ENCODE peak calls at places on chromosomes 4 and X, in ten cellular contexts. One of them, this sample, is unnamed.

GRCh38 chrX:30865020-30865419 is 24.0 kb downstream of the TAB3 start:
- DNase-seq in B cell: no peak
- DNase-seq in nephron progenitor cell: peak; percentile 4
- DNase-seq in tibial nerve: no peak
- DNase-seq in psoas muscle: no peak
- DNase-seq in CD4-positive, alpha-beta T cell: no peak
- DNase-seq in CD14-positive monocyte: no peak
- DNase-seq in WTC11: peak; percentile 27
- DNase-seq in suprapubic skin: no peak
- DNase-seq in GM06990: no peak
- DNase-seq in this sample: no peak

GRCh38 chrX:144715356-144715755 is 531.9 kb upstream of the SPANXN1 start:
- DNase-seq in CD4-positive, alpha-beta T cell: no peak
- DNase-seq in tibial nerve: no peak
- DNase-seq in CD14-positive monocyte: no peak
- DNase-seq in WTC11: no peak
- DNase-seq in psoas muscle: no peak
- DNase-seq in nephron progenitor cell: no peak
- DNase-seq in B cell: no peak
- DNase-seq in suprapubic skin: no peak
- DNase-seq in GM06990: no peak
- DNase-seq in this sample: no peak

GRCh38 chr4:142544014-142544413 is 302.1 kb downstream of the INPP4B start:
- DNase-seq in GM06990: no peak
- DNase-seq in suprapubic skin: no peak
- DNase-seq in WTC11: no peak
- DNase-seq in nephron progenitor cell: no peak
- DNase-seq in psoas muscle: no peak
- DNase-seq in B cell: no peak
- DNase-seq in CD14-positive monocyte: no peak
- DNase-seq in CD4-positive, alpha-beta T cell: no peak
- DNase-seq in tibial nerve: no peak
- DNase-seq in this sample: no peak

GRCh38 chrX:107673933-107674479 is 45.7 kb downstream of the PRPS1 start:
- DNase-seq in suprapubic skin: peak; percentile 93
- DNase-seq in WTC11: no peak
- DNase-seq in GM06990: peak; percentile 76
- DNase-seq in psoas muscle: peak; percentile 86
- DNase-seq in B cell: peak; percentile 97
- DNase-seq in CD4-positive, alpha-beta T cell: peak; percentile 81
- DNase-seq in CD14-positive monocyte: peak; percentile 74
- DNase-seq in tibial nerve: peak; percentile 86
- DNase-seq in nephron progenitor cell: peak; percentile 22
- DNase-seq in this sample: peak; percentile 45

GRCh38 chr4:54940996-54941395 is 184.4 kb downstream of the KDR start:
- DNase-seq in CD4-positive, alpha-beta T cell: no peak
- DNase-seq in suprapubic skin: no peak
- DNase-seq in WTC11: no peak
- DNase-seq in nephron progenitor cell: no peak
- DNase-seq in GM06990: no peak
- DNase-seq in B cell: no peak
- DNase-seq in tibial nerve: no peak
- DNase-seq in psoas muscle: no peak
- DNase-seq in CD14-positive monocyte: no peak
- DNase-seq in this sample: no peak

GRCh38 chr4:183658362-183659028 is 490 bp downstream of the RWDD4 start:
- DNase-seq in WTC11: peak; percentile 18
- DNase-seq in tibial nerve: no peak
- DNase-seq in GM06990: peak; percentile 53
- DNase-seq in CD4-positive, alpha-beta T cell: peak; percentile 39
- DNase-seq in suprapubic skin: no peak
- DNase-seq in CD14-positive monocyte: no peak
- DNase-seq in nephron progenitor cell: peak; percentile 37
- DNase-seq in B cell: no peak
- DNase-seq in psoas muscle: peak; percentile 30
- DNase-seq in this sample: peak; percentile 22

GRCh38 chrX:105495376-105495775 is 274.9 kb upstream of the TEX13A start:
- DNase-seq in B cell: no peak
- DNase-seq in suprapubic skin: no peak
- DNase-seq in WTC11: no peak
- DNase-seq in GM06990: no peak
- DNase-seq in tibial nerve: no peak
- DNase-seq in psoas muscle: no peak
- DNase-seq in CD4-positive, alpha-beta T cell: no peak
- DNase-seq in CD14-positive monocyte: no peak
- DNase-seq in nephron progenitor cell: no peak
- DNase-seq in this sample: no peak

GRCh38 chrX:77143907-77144306 is 303.3 kb upstream of the FGF16 start:
- DNase-seq in B cell: no peak
- DNase-seq in CD4-positive, alpha-beta T cell: no peak
- DNase-seq in CD14-positive monocyte: no peak
- DNase-seq in GM06990: no peak
- DNase-seq in WTC11: no peak
- DNase-seq in nephron progenitor cell: no peak
- DNase-seq in psoas muscle: no peak
- DNase-seq in suprapubic skin: no peak
- DNase-seq in tibial nerve: no peak
- DNase-seq in this sample: no peak

GRCh38 chr4:109077486-109077885 is 225.0 kb downstream of the COL25A1 start:
- DNase-seq in suprapubic skin: no peak
- DNase-seq in WTC11: no peak
- DNase-seq in B cell: no peak
- DNase-seq in GM06990: no peak
- DNase-seq in CD14-positive monocyte: no peak
- DNase-seq in CD4-positive, alpha-beta T cell: no peak
- DNase-seq in psoas muscle: no peak
- DNase-seq in tibial nerve: no peak
- DNase-seq in nephron progenitor cell: no peak
- DNase-seq in this sample: no peak

GRCh38 chr4:19266566-19266965 is 985.1 kb upstream of the SLIT2 start:
- DNase-seq in B cell: no peak
- DNase-seq in WTC11: no peak
- DNase-seq in tibial nerve: no peak
- DNase-seq in psoas muscle: no peak
- DNase-seq in CD4-positive, alpha-beta T cell: no peak
- DNase-seq in GM06990: no peak
- DNase-seq in suprapubic skin: no peak
- DNase-seq in CD14-positive monocyte: no peak
- DNase-seq in nephron progenitor cell: no peak
- DNase-seq in this sample: no peak

GRCh38 chrX:107135076-107135964 is 16.7 kb upstream of the RBM41 start:
- DNase-seq in CD4-positive, alpha-beta T cell: no peak
- DNase-seq in B cell: no peak
- DNase-seq in GM06990: no peak
- DNase-seq in tibial nerve: no peak
- DNase-seq in suprapubic skin: no peak
- DNase-seq in psoas muscle: no peak
- DNase-seq in WTC11: no peak
- DNase-seq in nephron progenitor cell: no peak
- DNase-seq in CD14-positive monocyte: peak; percentile 45
- DNase-seq in this sample: no peak

GRCh38 chr4:25821899-25822298 is 40.9 kb downstream of the SEL1L3 start:
- DNase-seq in suprapubic skin: no peak
- DNase-seq in nephron progenitor cell: no peak
- DNase-seq in CD4-positive, alpha-beta T cell: no peak
- DNase-seq in GM06990: no peak
- DNase-seq in tibial nerve: no peak
- DNase-seq in B cell: no peak
- DNase-seq in CD14-positive monocyte: no peak
- DNase-seq in psoas muscle: no peak
- DNase-seq in WTC11: no peak
- DNase-seq in this sample: no peak

GRCh38 chr4:100679926-100680325 is 162.1 kb upstream of the EMCN start:
- DNase-seq in nephron progenitor cell: no peak
- DNase-seq in tibial nerve: no peak
- DNase-seq in CD4-positive, alpha-beta T cell: no peak
- DNase-seq in CD14-positive monocyte: no peak
- DNase-seq in WTC11: no peak
- DNase-seq in psoas muscle: no peak
- DNase-seq in GM06990: no peak
- DNase-seq in B cell: no peak
- DNase-seq in suprapubic skin: no peak
- DNase-seq in this sample: no peak

GRCh38 chrX:153725039-153725831 is 579 bp downstream of the ABCD1 start:
- DNase-seq in suprapubic skin: no peak
- DNase-seq in WTC11: peak; percentile 15
- DNase-seq in tibial nerve: no peak
- DNase-seq in psoas muscle: no peak
- DNase-seq in CD4-positive, alpha-beta T cell: no peak
- DNase-seq in CD14-positive monocyte: no peak
- DNase-seq in nephron progenitor cell: no peak
- DNase-seq in B cell: no peak
- DNase-seq in GM06990: peak; percentile 31
- DNase-seq in this sample: no peak

GRCh38 chr4:138611721-138612120 is 369.6 kb upstream of the SLC7A11 start:
- DNase-seq in CD14-positive monocyte: no peak
- DNase-seq in WTC11: no peak
- DNase-seq in nephron progenitor cell: no peak
- DNase-seq in CD4-positive, alpha-beta T cell: no peak
- DNase-seq in suprapubic skin: no peak
- DNase-seq in tibial nerve: no peak
- DNase-seq in psoas muscle: no peak
- DNase-seq in B cell: no peak
- DNase-seq in GM06990: no peak
- DNase-seq in this sample: no peak

GRCh38 chr4:150010525-150011126 is 67.6 kb upstream of the DCLK2 start:
- DNase-seq in suprapubic skin: no peak
- DNase-seq in CD4-positive, alpha-beta T cell: no peak
- DNase-seq in tibial nerve: peak; percentile 40
- DNase-seq in CD14-positive monocyte: no peak
- DNase-seq in nephron progenitor cell: peak; percentile 9
- DNase-seq in WTC11: no peak
- DNase-seq in psoas muscle: no peak
- DNase-seq in B cell: peak; percentile 45
- DNase-seq in GM06990: no peak
- DNase-seq in this sample: no peak
- TF ChIP-seq CTCF in suprapubic skin: no peak
- TF ChIP-seq CTCF in CD4-positive, alpha-beta T cell: no peak
- TF ChIP-seq CTCF in tibial nerve: peak; percentile 64
- TF ChIP-seq CTCF in CD14-positive monocyte: peak; percentile 47
- TF ChIP-seq CTCF in nephron progenitor cell: peak; percentile 38
- TF ChIP-seq CTCF in WTC11: peak; percentile 31
- TF ChIP-seq CTCF in psoas muscle: peak; percentile 45
- TF ChIP-seq CTCF in B cell: peak; percentile 60
- TF ChIP-seq CTCF in GM06990: peak; percentile 47
- TF ChIP-seq CTCF in this sample: peak; percentile 5

GRCh38 chrX:70774223-70774622 is 134.3 kb downstream of the TEX11 start:
- DNase-seq in CD14-positive monocyte: no peak
- DNase-seq in psoas muscle: no peak
- DNase-seq in suprapubic skin: no peak
- DNase-seq in tibial nerve: no peak
- DNase-seq in B cell: no peak
- DNase-seq in GM06990: no peak
- DNase-seq in CD4-positive, alpha-beta T cell: no peak
- DNase-seq in WTC11: no peak
- DNase-seq in nephron progenitor cell: no peak
- DNase-seq in this sample: no peak

GRCh38 chrX:70769659-70770232 is 138.8 kb downstream of the TEX11 start:
- DNase-seq in CD14-positive monocyte: no peak
- DNase-seq in nephron progenitor cell: no peak
- DNase-seq in WTC11: no peak
- DNase-seq in psoas muscle: no peak
- DNase-seq in CD4-positive, alpha-beta T cell: no peak
- DNase-seq in GM06990: no peak
- DNase-seq in B cell: no peak
- DNase-seq in suprapubic skin: no peak
- DNase-seq in tibial nerve: no peak
- DNase-seq in this sample: no peak
- TF ChIP-seq CTCF in CD14-positive monocyte: peak; percentile 43
- TF ChIP-seq CTCF in nephron progenitor cell: peak; percentile 41
- TF ChIP-seq CTCF in WTC11: peak; percentile 22
- TF ChIP-seq CTCF in psoas muscle: peak; percentile 60
- TF ChIP-seq CTCF in CD4-positive, alpha-beta T cell: peak; percentile 49
- TF ChIP-seq CTCF in GM06990: peak; percentile 29
- TF ChIP-seq CTCF in B cell: peak; percentile 62
- TF ChIP-seq CTCF in suprapubic skin: no peak
- TF ChIP-seq CTCF in tibial nerve: no peak
- TF ChIP-seq CTCF in this sample: no peak

GRCh38 chrX:88135735-88136134 is 611.3 kb upstream of the CPXCR1 start:
- DNase-seq in tibial nerve: no peak
- DNase-seq in CD14-positive monocyte: no peak
- DNase-seq in B cell: no peak
- DNase-seq in WTC11: no peak
- DNase-seq in psoas muscle: no peak
- DNase-seq in CD4-positive, alpha-beta T cell: no peak
- DNase-seq in nephron progenitor cell: no peak
- DNase-seq in GM06990: no peak
- DNase-seq in suprapubic skin: no peak
- DNase-seq in this sample: no peak
- TF ChIP-seq CTCF in tibial nerve: no peak
- TF ChIP-seq CTCF in CD14-positive monocyte: no peak
- TF ChIP-seq CTCF in B cell: no peak
- TF ChIP-seq CTCF in WTC11: no peak
- TF ChIP-seq CTCF in psoas muscle: peak; percentile 10
- TF ChIP-seq CTCF in CD4-positive, alpha-beta T cell: no peak
- TF ChIP-seq CTCF in nephron progenitor cell: peak; percentile 48
- TF ChIP-seq CTCF in GM06990: no peak
- TF ChIP-seq CTCF in suprapubic skin: no peak
- TF ChIP-seq CTCF in this sample: no peak

GRCh38 chr4:149897784-149898183 is 82.1 kb upstream of the IQCM start:
- DNase-seq in WTC11: no peak
- DNase-seq in nephron progenitor cell: no peak
- DNase-seq in CD14-positive monocyte: no peak
- DNase-seq in GM06990: no peak
- DNase-seq in B cell: no peak
- DNase-seq in psoas muscle: no peak
- DNase-seq in tibial nerve: no peak
- DNase-seq in CD4-positive, alpha-beta T cell: no peak
- DNase-seq in suprapubic skin: no peak
- DNase-seq in this sample: no peak

GRCh38 chr4:149891381-149891780 is 75.7 kb upstream of the IQCM start:
- DNase-seq in B cell: no peak
- DNase-seq in nephron progenitor cell: no peak
- DNase-seq in tibial nerve: no peak
- DNase-seq in GM06990: no peak
- DNase-seq in WTC11: no peak
- DNase-seq in CD14-positive monocyte: no peak
- DNase-seq in psoas muscle: no peak
- DNase-seq in suprapubic skin: no peak
- DNase-seq in CD4-positive, alpha-beta T cell: no peak
- DNase-seq in this sample: no peak

GRCh38 chr4:149901128-149901527 is 85.5 kb upstream of the IQCM start:
- DNase-seq in B cell: no peak
- DNase-seq in CD14-positive monocyte: no peak
- DNase-seq in psoas muscle: no peak
- DNase-seq in nephron progenitor cell: no peak
- DNase-seq in tibial nerve: no peak
- DNase-seq in WTC11: no peak
- DNase-seq in CD4-positive, alpha-beta T cell: no peak
- DNase-seq in GM06990: no peak
- DNase-seq in suprapubic skin: no peak
- DNase-seq in this sample: no peak

DNA sequence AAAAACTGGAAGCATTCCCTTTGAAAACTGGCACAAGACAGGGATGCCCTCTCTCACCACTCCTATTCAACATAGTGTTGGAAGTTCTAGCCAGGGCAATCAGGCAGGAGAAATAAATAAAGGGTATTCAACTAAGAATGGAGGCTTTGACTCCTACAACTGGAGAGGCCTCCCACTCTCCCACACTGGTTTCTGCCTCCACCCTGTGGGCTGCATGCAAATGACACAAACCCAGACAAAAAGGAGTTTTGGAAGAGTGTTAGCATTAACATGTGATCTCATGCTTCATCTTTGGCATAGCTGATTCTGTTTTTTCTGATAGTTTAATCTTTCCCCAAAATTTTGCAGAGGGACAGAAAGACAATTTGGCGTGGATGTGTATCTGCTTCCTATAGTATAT is 80.8 kb upstream of the IQCM start:
- DNase-seq in CD14-positive monocyte: no peak
- DNase-seq in CD4-positive, alpha-beta T cell: no peak
- DNase-seq in tibial nerve: no peak
- DNase-seq in suprapubic skin: no peak
- DNase-seq in B cell: no peak
- DNase-seq in WTC11: peak; percentile 21
- DNase-seq in GM06990: no peak
- DNase-seq in psoas muscle: no peak
- DNase-seq in nephron progenitor cell: peak; percentile 21
- DNase-seq in this sample: no peak
- TF ChIP-seq CTCF in CD14-positive monocyte: no peak
- TF ChIP-seq CTCF in CD4-positive, alpha-beta T cell: no peak
- TF ChIP-seq CTCF in tibial nerve: no peak
- TF ChIP-seq CTCF in suprapubic skin: no peak
- TF ChIP-seq CTCF in B cell: no peak
- TF ChIP-seq CTCF in WTC11: no peak
- TF ChIP-seq CTCF in GM06990: no peak
- TF ChIP-seq CTCF in psoas muscle: no peak
- TF ChIP-seq CTCF in nephron progenitor cell: peak; percentile 30
- TF ChIP-seq CTCF in this sample: no peak

This sample was measured in omental fat pad.